ENCODE peak calls at places on chromosomes 12 and 14, in ten cellular contexts. G is Caco-2, W is adipocyte, J is cardiac muscle cell, M is ovary, Y is lower lobe of right lung, F is uterus, E is fibroblast of lung, B is SJSA1, X is body of pancreas. V is an unnamed sample. For H3K27me3 and H3K36me3, the result is how much of the 10 kb centered on the place peaks cover.

GRCh38 chr12:586318-587071 is 76.8 kb downstream of the NINJ2 start:
- DNase-seq in F (no peak), M (no peak), B (no peak), W (no peak), G (no peak), J (no peak), E (no peak), Y (no peak), X (no peak), V (no peak)

GRCh38 chr12:52716061-52716460 is 12.7 kb upstream of the KRT77 start:
- DNase-seq in G (no peak), W (no peak), E (no peak), B (peak), F (no peak), M (no peak), Y (no peak), J (no peak), X (no peak), V (no peak)

GRCh38 chr14:58736606-58737005 is 98.8 kb downstream of the DACT1 start:
- DNase-seq in F (no peak), E (peak), X (no peak), Y (no peak), B (no peak), G (no peak), W (no peak), J (no peak), M (no peak), V (no peak)

GRCh38 chr12:70843363-70843762 is 77.2 kb downstream of the PTPRR start:
- DNase-seq in B (no peak), F (no peak), W (no peak), M (no peak), J (no peak), E (no peak), G (no peak), X (no peak), Y (no peak), V (no peak)

GRCh38 chr12:113425960-113426453 is 3.8 kb downstream of the SDSL start:
- DNase-seq in X (no peak), F (no peak), J (no peak), M (no peak), Y (peak), G (no peak), E (no peak), B (no peak), W (no peak), V (no peak)

GRCh38 chr12:6442799-6443198 is 2.0 kb upstream of the CD27 start:
- DNase-seq in F (no peak), B (no peak), Y (no peak), W (no peak), J (no peak), X (no peak), G (no peak), M (no peak), E (no peak), V (no peak)

GRCh38 chr12:122726056-122726558 is 4.5 kb downstream of the HCAR1 start:
- DNase-seq in X (no peak), M (no peak), F (no peak), G (peak), J (no peak), B (no peak), Y (no peak), W (no peak), E (no peak), V (no peak)

GRCh38 chr14:93707475-93707874 is 80.8 kb downstream of the PRIMA1 start:
- DNase-seq in X (no peak), M (no peak), W (no peak), J (no peak), F (no peak), E (no peak), G (no peak), Y (no peak), B (no peak), V (no peak)

GRCh38 chr12:96117460-96117859 is 76.7 kb upstream of the ELK3 start:
- DNase-seq in Y (no peak), B (no peak), F (no peak), E (no peak), M (no peak), W (no peak), X (no peak), J (no peak), G (peak), V (no peak)

GRCh38 chr14:100761481-100761880 is 34.8 kb downstream of the DLK1 start:
- DNase-seq in G (no peak), J (no peak), W (peak), Y (no peak), M (no peak), X (no peak), B (no peak), F (no peak), E (peak), V (no peak)

GRCh38 chr12:116317986-116318737 is 40.7 kb upstream of the MED13L start:
- DNase-seq in M (peak), X (peak), J (no peak), G (no peak), Y (peak), F (peak), B (no peak), E (no peak), W (no peak), V (no peak)

GRCh38 chr14:52059614-52060013 is 9.2 kb downstream of the NID2 start:
- DNase-seq in J (no peak), F (no peak), E (no peak), X (no peak), M (no peak), Y (no peak), G (no peak), B (no peak), W (no peak), V (no peak)

GRCh38 chr12:96241484-96242256 is 47.5 kb downstream of the ELK3 start:
- DNase-seq in F (peak), Y (peak), M (no peak), J (no peak), E (peak), G (no peak), X (no peak), B (no peak), W (no peak), V (no peak)

GRCh38 chr14:68397371-68397779 is 395.5 kb downstream of the ZFP36L1 start:
- DNase-seq in G (peak), E (no peak), J (no peak), M (no peak), Y (peak), B (no peak), X (no peak), W (no peak), F (no peak), V (no peak)

GRCh38 chr12:116604883-116605641 is 45.9 kb downstream of the MAP1LC3B2 start:
- DNase-seq in G (no peak), B (no peak), J (no peak), W (no peak), X (no peak), E (peak), F (peak), Y (no peak), M (no peak), V (peak)

GRCh38 chr14:82046512-82047226 is 513.0 kb upstream of the SEL1L start:
- DNase-seq in B (no peak), W (no peak), G (no peak), F (no peak), J (no peak), E (no peak), M (no peak), X (no peak), Y (no peak), V (no peak)

GRCh38 chr14:20219033-20219432 is 4.5 kb upstream of the OR11H6 start:
- DNase-seq in Y (no peak), W (no peak), X (no peak), F (no peak), B (no peak), M (no peak), E (no peak), J (no peak), G (no peak), V (peak)

GRCh38 chr12:43898474-43898873 is 62.6 kb downstream of the TMEM117 start:
- DNase-seq in G (no peak), X (no peak), M (no peak), J (no peak), F (no peak), Y (no peak), B (no peak), W (no peak), E (no peak), V (no peak)

GRCh38 chr14:102991376-102991775 is 66.0 kb downstream of the CDC42BPB start:
- DNase-seq in F (no peak), Y (no peak), B (no peak), E (no peak), J (no peak), M (no peak), W (no peak), X (no peak), G (no peak), V (no peak)

GRCh38 chr14:29459967-29460366 is 467.7 kb downstream of the PRKD1 start:
- DNase-seq in F (no peak), J (no peak), B (no peak), W (no peak), M (no peak), G (no peak), Y (no peak), E (no peak), X (no peak), V (no peak)

GRCh38 chr14:55665067-55665700 is 85.2 kb downstream of the KTN1 start:
- DNase-seq in J (no peak), G (no peak), B (no peak), Y (no peak), X (no peak), M (no peak), W (peak), E (peak), F (no peak), V (no peak)

GRCh38 chr12:12562585-12563245 is at the start of gene DUSP16:
- DNase-seq in M (peak), F (peak), Y (peak), W (peak), J (peak), G (peak), X (peak), E (peak), B (peak), V (peak)

GRCh38 chr12:11685716-11686115 is 36.2 kb downstream of the ETV6 start:
- DNase-seq in Y (no peak), W (no peak), M (no peak), E (no peak), X (no peak), J (no peak), F (no peak), B (no peak), G (no peak), V (no peak)

GRCh38 chr12:47862881-47863280 is 41.9 kb downstream of the VDR start:
- DNase-seq in J (no peak), X (no peak), F (no peak), W (no peak), Y (no peak), E (no peak), M (no peak), G (no peak), B (no peak), V (no peak)

GRCh38 chr12:46493352-46494209 is 121.0 kb upstream of the SLC38A2 start:
- DNase-seq in Y (no peak), F (no peak), M (no peak), W (no peak), J (no peak), X (no peak), E (peak), G (no peak), B (no peak), V (no peak)

GRCh38 chr14:20415723-20416622 is 2.7 kb upstream of the TEP1 start:
- DNase-seq in M (no peak), G (peak), B (no peak), E (peak), X (no peak), Y (no peak), W (peak), F (no peak), J (peak), V (no peak)

GRCh38 chr12:81231574-81232368 is 153.9 kb downstream of the ACSS3 start:
- DNase-seq in J (no peak), F (no peak), E (no peak), W (no peak), Y (no peak), X (no peak), B (no peak), M (no peak), G (no peak), V (no peak)

GRCh38 chr14:22112004-22112403 is 438.4 kb upstream of the OR4E1 start:
- DNase-seq in B (no peak), J (peak), W (no peak), F (no peak), X (no peak), E (no peak), M (no peak), Y (no peak), G (peak), V (no peak)

GRCh38 chr14:70857499-70857895 is 48.2 kb upstream of the MAP3K9 start:
- DNase-seq in F (no peak), M (no peak), B (no peak), W (no peak), E (no peak), G (no peak), X (no peak), Y (no peak), J (no peak), V (no peak)

GRCh38 chr14:22994762-22995275 is 12.5 kb upstream of the AJUBA start:
- DNase-seq in E (peak), F (no peak), M (no peak), B (no peak), Y (peak), W (peak), J (peak), X (no peak), G (peak), V (peak)

GRCh38 chr14:91113829-91114078 is at the start of gene DGLUCY:
- DNase-seq in G (no peak), X (peak), Y (peak), W (peak), E (peak), J (peak), B (peak), M (peak), F (peak), V (peak)

GRCh38 chr14:54025661-54026060 is 69.0 kb upstream of the BMP4 start:
- DNase-seq in X (no peak), G (peak), W (peak), F (no peak), B (no peak), J (no peak), M (no peak), Y (no peak), E (peak), V (peak)

GRCh38 chr12:93896962-93897361 is 219.8 kb downstream of the CRADD start:
- DNase-seq in W (no peak), M (no peak), F (no peak), J (no peak), E (no peak), G (no peak), Y (no peak), B (no peak), X (no peak), V (no peak)

GRCh38 chr12:48189331-48190125 is 6.1 kb downstream of the CCDC184 start:
- DNase-seq in G (peak), X (peak), F (peak), M (peak), Y (no peak), W (peak), J (peak), B (peak), E (peak), V (peak)

GRCh38 chr14:91925727-91926121 is 21.8 kb downstream of the FBLN5 start:
- DNase-seq in B (no peak), G (no peak), E (no peak), M (no peak), F (no peak), X (no peak), Y (no peak), W (no peak), J (no peak), V (no peak)

GRCh38 chr14:100376751-100377171 is 53.6 kb downstream of the SLC25A47 start:
- DNase-seq in W (peak), Y (no peak), E (peak), M (no peak), B (peak), X (no peak), G (peak), F (no peak), J (no peak), V (peak)

DNA sequence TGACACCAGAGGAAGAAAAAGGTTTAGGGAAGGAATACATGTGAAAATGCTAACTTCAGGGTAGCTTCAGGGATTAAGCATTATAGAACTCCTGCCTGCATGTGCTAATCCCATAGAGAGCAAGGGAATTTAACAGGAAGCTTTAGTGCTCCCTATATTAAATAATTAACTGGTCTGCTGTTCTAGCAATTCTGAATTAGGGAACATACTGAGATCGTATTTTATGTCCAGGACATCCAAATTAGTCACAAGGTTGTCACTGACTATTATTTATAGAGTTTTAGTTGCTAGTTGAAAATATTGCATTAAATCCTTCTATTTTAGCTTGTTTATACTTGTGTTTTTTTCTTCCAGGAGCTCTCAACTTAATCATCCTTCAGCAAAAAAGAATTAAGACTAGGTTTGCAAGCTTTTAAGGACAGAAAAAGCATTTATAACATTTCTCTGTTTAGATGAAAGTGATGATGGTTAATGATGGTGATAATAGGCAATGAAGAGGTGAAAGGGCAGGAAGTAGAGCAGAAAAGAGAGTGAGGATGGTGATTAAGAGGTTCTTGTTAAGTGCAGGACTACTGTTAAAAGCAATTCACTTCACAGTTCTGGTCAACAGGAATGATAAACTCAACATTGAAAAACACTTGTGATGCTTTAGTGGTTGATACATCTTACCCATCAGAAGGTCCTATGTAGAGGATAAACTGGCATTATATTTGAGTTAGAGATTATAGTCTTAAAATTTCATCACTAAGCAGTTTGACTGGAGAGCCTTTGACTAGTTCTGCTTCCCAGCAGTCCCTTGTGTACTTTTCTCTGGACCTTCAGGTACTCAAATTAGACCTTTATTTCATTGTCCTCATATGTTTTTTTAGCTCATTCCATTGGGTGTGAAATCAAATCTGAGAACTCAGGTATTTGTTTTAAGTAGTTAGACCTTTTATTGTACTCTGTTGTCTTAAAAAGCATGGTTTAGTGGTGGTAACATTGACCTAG is 10.7 kb downstream of the RAP1B start:
- DNase-seq in W (no peak), M (no peak), E (no peak), Y (no peak), F (no peak), G (no peak), B (no peak), J (no peak), X (no peak), V (no peak)
- H3K4me3 ChIP-seq in W (no peak), M (no peak), E (no peak), Y (no peak), F (no peak), G (no peak), B (no peak), J (no peak), X (no peak), V (no peak)

GRCh38 chr12:85273411-85274075 is 6.5 kb upstream of the ALX1 start:
- DNase-seq in Y (no peak), W (no peak), J (peak), E (no peak), M (peak), F (no peak), X (no peak), B (no peak), G (no peak), V (no peak)
- H3K27me3 ChIP-seq in Y (half or more), W (under half), J (half or more), E (under half), M (under half), F (under half), X (under half), B (under half), G (under half), V (under half)

DNA sequence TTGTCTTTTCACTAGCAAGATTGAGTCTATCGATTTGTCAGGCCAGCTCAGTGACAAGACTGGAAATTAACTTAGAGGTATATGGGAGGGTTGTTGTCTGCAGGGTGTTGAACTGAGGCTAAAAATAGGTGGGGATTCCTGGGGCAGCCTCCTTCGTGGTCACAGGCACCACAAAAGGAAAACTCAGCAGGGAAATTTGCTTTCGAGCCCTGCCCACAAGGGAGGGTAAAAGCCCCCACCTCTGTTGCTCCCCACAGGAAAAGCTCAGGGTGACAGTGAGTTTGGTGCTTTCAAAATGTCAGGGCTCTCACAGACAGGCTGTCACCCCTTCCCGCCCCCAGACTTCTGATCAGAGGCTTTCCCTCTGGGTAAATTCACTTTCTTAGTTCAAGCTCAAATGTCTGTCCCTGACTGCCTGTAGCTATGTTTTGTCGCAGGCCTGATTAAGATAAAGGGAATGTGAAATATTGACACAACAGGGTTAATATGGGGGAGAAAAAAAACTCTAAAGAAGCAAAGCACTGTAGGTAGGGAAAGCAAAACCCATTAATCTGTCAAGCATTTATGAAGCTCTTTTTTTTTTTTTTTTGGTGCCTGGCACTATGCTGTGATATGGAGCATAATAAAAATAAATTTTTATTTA is 11.7 kb upstream of the NFKBIA start:
- DNase-seq in B (no peak), W (no peak), X (no peak), J (peak), M (no peak), E (no peak), Y (no peak), G (no peak), F (no peak), V (no peak)
- H3K36me3 ChIP-seq in B (under half), W (under half), X (under half), J (under half), M (under half), E (under half), Y (under half), G (under half), F (under half), V (under half)

GRCh38 chr12:107684029-107684790 is 1.4 kb upstream of the PWP1 start:
- DNase-seq in W (peak), J (no peak), B (no peak), M (no peak), F (no peak), G (no peak), X (no peak), Y (no peak), E (peak), V (peak)
- H3K4me3 ChIP-seq in W (peak), J (no peak), B (no peak), M (no peak), F (no peak), G (peak), X (no peak), Y (peak), E (no peak), V (peak)

DNA sequence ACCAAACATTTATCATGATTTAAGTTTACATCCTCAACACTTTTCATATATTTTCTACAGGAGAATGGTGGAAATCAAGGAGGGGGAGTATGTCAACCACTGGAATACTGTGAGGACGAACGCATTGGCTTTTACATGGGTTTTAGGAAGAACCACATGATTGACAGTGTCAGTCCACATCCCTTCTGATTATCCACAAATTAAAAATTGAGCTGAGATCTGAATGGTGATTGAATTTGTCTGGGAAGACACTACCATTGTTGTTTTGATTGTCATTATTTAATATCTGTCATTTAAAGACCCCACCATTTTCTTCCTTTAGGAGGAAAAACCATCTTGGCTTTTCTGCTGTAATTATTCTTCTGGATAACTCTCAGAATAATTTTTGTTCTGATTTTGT is 31.3 kb upstream of the KLRF1 start:
- DNase-seq in F (no peak), E (no peak), M (no peak), X (no peak), Y (no peak), W (no peak), J (no peak), G (no peak), B (no peak), V (no peak)
- H3K27me3 ChIP-seq in F (under half), E (under half), M (under half), X (under half), Y (under half), W (under half), J (under half), G (under half), B (under half), V (under half)

V was measured in MG63.